ENCODE peak calls at places on chromosome 1, in four cellular contexts. M is EH; Y is CD4-positive, alpha-beta T cell; T is left ventricle myocardium superior. I is an unnamed sample.

GRCh38 chr1:112673589-112674439 is 645 bp upstream of the MOV10 start:
- DNase-seq in M (peak), Y (peak), T (no peak), I (peak)

GRCh38 chr1:183652547-183653467 is at the start of gene APOBEC4:
- DNase-seq in M (no peak), Y (no peak), T (no peak), I (no peak)

GRCh38 chr1:83998599-83999315 is at the start of gene TTLL7:
- DNase-seq in M (peak), Y (peak), T (peak), I (peak)

GRCh38 chr1:244801246-244801645 is 34.2 kb upstream of the COX20 start:
- DNase-seq in M (peak), Y (peak), T (no peak), I (peak)

GRCh38 chr1:29569971-29570634 is 333.8 kb downstream of the PTPRU start:
- DNase-seq in M (peak), Y (no peak), T (no peak), I (peak)

GRCh38 chr1:112506731-112507130 is 2.0 kb upstream of the WNT2B start:
- DNase-seq in M (no peak), Y (no peak), T (no peak), I (no peak)

GRCh38 chr1:57089855-57090254 is 124.0 kb upstream of the C8B start:
- DNase-seq in M (peak), Y (no peak), T (no peak), I (no peak)

GRCh38 chr1:62841587-62842169 is 57.7 kb downstream of the ATG4C start:
- DNase-seq in M (peak), Y (no peak), T (no peak), I (peak)

GRCh38 chr1:18253093-18253492 is 145.5 kb downstream of the IGSF21 start:
- DNase-seq in M (no peak), Y (no peak), T (no peak), I (no peak)

GRCh38 chr1:40665335-40666171 is at the start of gene RIMS3:
- DNase-seq in M (peak), Y (peak), T (peak), I (peak)

GRCh38 chr1:47439151-47440051 is 1.6 kb downstream of the FOXD2 start:
- DNase-seq in M (no peak), Y (no peak), T (no peak), I (no peak)